ENCODE peak calls at places on chromosomes 5 and 9, in seven cellular contexts. G is mesendoderm; B is effector memory CD8-positive, alpha-beta T cell; P is choroid plexus epithelial cell; L is astrocyte of the spinal cord; D is CD4-positive, alpha-beta T cell; E is left cardiac atrium. K is an unnamed sample.

GRCh38 chr9:35226685-35227084 is 64.9 kb downstream of the UNC13B start:
- DNase-seq in P (no peak), B (no peak), G (no peak), D (no peak), E (no peak), L (no peak), K (no peak)

GRCh38 chr5:82277613-82277986 is 554 bp downstream of the RPS23 start:
- DNase-seq in G (peak), P (no peak), B (no peak), E (no peak), L (peak), D (no peak), K (peak)

GRCh38 chr5:181058321-181058720 is 18.3 kb downstream of the BTNL9 start:
- DNase-seq in B (no peak), E (no peak), L (no peak), P (no peak), D (no peak), G (no peak), K (no peak)

GRCh38 chr9:88218721-88219120 is 80.4 kb upstream of the SPATA31C2 start:
- DNase-seq in P (peak), L (no peak), D (no peak), B (no peak), G (no peak), E (no peak), K (no peak)

GRCh38 chr5:77168187-77168883 is 42.1 kb upstream of the PDE8B start:
- DNase-seq in G (no peak), E (peak), P (no peak), L (no peak), D (no peak), B (no peak), K (peak)

GRCh38 chr5:7742241-7742656 is 108.7 kb downstream of the CFAP90 start:
- DNase-seq in L (peak), E (no peak), B (no peak), G (no peak), P (no peak), D (no peak), K (no peak)

GRCh38 chr9:91034521-91034920 is 232.9 kb downstream of the SYK start:
- DNase-seq in D (no peak), E (no peak), P (no peak), G (no peak), B (no peak), L (no peak), K (no peak)

GRCh38 chr5:181207214-181207959 is 2.4 kb upstream of the TRIM7 start:
- DNase-seq in G (peak), P (peak), E (peak), D (peak), B (peak), L (peak), K (peak)

GRCh38 chr5:115168829-115169391 is 798 bp downstream of the TRIM36 start:
- DNase-seq in E (peak), B (no peak), G (peak), P (peak), D (no peak), L (no peak), K (peak)

GRCh38 chr5:176550275-176550831 is 1.2 kb downstream of the CDHR2 start:
- DNase-seq in P (no peak), E (no peak), G (no peak), B (no peak), L (no peak), D (no peak), K (no peak)

GRCh38 chr9:109953300-109953699 is 173.3 kb downstream of the PALM2AKAP2 start:
- DNase-seq in L (no peak), E (no peak), P (no peak), B (no peak), D (no peak), G (no peak), K (peak)

GRCh38 chr9:71647094-71647591 is 121.2 kb downstream of the CEMIP2 start:
- DNase-seq in G (peak), D (no peak), P (peak), B (peak), L (peak), E (peak), K (peak)

GRCh38 chr9:27157086-27157485 is 48.1 kb downstream of the TEK start:
- DNase-seq in E (no peak), B (no peak), P (no peak), G (no peak), D (no peak), L (no peak), K (no peak)

GRCh38 chr5:176740131-176740701 is 70.1 kb upstream of the UNC5A start:
- DNase-seq in B (no peak), E (no peak), P (no peak), L (no peak), D (no peak), G (no peak), K (no peak)

GRCh38 chr9:97572196-97572891 is 60.8 kb downstream of the TSTD2 start:
- DNase-seq in B (no peak), E (no peak), L (no peak), D (no peak), G (no peak), P (no peak), K (no peak)

GRCh38 chr5:34022131-34022705 is 14.4 kb upstream of the AMACR start:
- DNase-seq in D (no peak), B (no peak), G (peak), P (peak), E (no peak), L (peak), K (no peak)

GRCh38 chr5:106415541-106415940 is 1255.2 kb downstream of the EFNA5 start:
- DNase-seq in P (peak), B (no peak), G (no peak), L (peak), E (no peak), D (no peak), K (peak)

GRCh38 chr9:133534346-133535284 is at the start of gene ADAMTSL2:
- DNase-seq in B (no peak), P (peak), D (peak), G (peak), L (peak), E (peak), K (peak)

GRCh38 chr9:75891277-75892167 is 1.0 kb downstream of the PCSK5 start:
- DNase-seq in L (peak), G (peak), D (peak), B (no peak), E (peak), P (peak), K (peak)

GRCh38 chr9:124482431-124483031 is 24.7 kb downstream of the NR5A1 start:
- DNase-seq in G (peak), D (no peak), P (no peak), B (no peak), L (no peak), E (no peak), K (no peak)

GRCh38 chr5:74179183-74179582 is 461.3 kb downstream of the ENC1 start:
- DNase-seq in E (no peak), L (peak), G (peak), P (peak), D (no peak), B (no peak), K (peak)

GRCh38 chr5:33628781-33629180 is 188.0 kb downstream of the TARS1 start:
- DNase-seq in E (no peak), G (no peak), L (no peak), P (no peak), B (no peak), D (no peak), K (no peak)

GRCh38 chr5:912356-913091 is 19.8 kb downstream of the TRIP13 start:
- DNase-seq in P (peak), D (peak), B (peak), G (peak), L (peak), E (no peak), K (peak)

GRCh38 chr5:97854871-97855762 is 672.1 kb upstream of the RIOK2 start:
- DNase-seq in E (peak), D (no peak), P (peak), G (peak), B (no peak), L (peak), K (peak)

GRCh38 chr9:129141066-129142041 is 30.1 kb downstream of the PTPA start:
- DNase-seq in L (peak), B (no peak), G (no peak), E (peak), P (peak), D (no peak), K (peak)

GRCh38 chr9:121386442-121387175 is 16.6 kb upstream of the STOM start:
- DNase-seq in P (no peak), B (no peak), G (peak), L (no peak), D (no peak), E (no peak), K (no peak)

GRCh38 chr9:38437193-38437823 is 13.1 kb upstream of the IGFBPL1 start:
- DNase-seq in L (peak), P (peak), G (no peak), E (no peak), B (no peak), D (no peak), K (no peak)

GRCh38 chr5:164353155-164353554 is 847.7 kb downstream of the MAT2B start:
- DNase-seq in P (peak), L (peak), D (no peak), G (peak), B (no peak), E (no peak), K (no peak)

GRCh38 chr5:65916066-65916465 is 10.3 kb upstream of the ERBIN start:
- DNase-seq in L (no peak), B (no peak), G (no peak), P (no peak), E (no peak), D (no peak), K (no peak)

GRCh38 chr5:14343376-14343775 is 200.2 kb downstream of the TRIO start:
- DNase-seq in G (no peak), E (no peak), L (no peak), B (no peak), D (no peak), P (no peak), K (no peak)

GRCh38 chr5:133926960-133927615 is 41.3 kb downstream of the C5orf15 start:
- DNase-seq in B (no peak), D (no peak), E (no peak), G (no peak), L (no peak), P (no peak), K (peak)

GRCh38 chr5:53397845-53398244 is 82.6 kb upstream of the FST start:
- DNase-seq in L (peak), E (peak), B (no peak), D (no peak), G (peak), P (peak), K (peak)

GRCh38 chr5:38997579-38997978 is 76.6 kb downstream of the RICTOR start:
- DNase-seq in G (no peak), D (no peak), L (no peak), B (no peak), E (no peak), P (no peak), K (peak)

GRCh38 chr9:129776938-129777768 is 24.3 kb upstream of the PTGES start:
- DNase-seq in D (peak), B (peak), L (peak), E (peak), P (peak), G (peak), K (peak)

K was measured in myocyte.